ENCODE peak calls at places on chromosomes 2 and 18, in nine cellular contexts. F is HepG2, S is fibroblast of mammary gland, I is Peyer's patch, C is prostate gland, X is GM12865, G is GM06990, K is cardiac muscle cell, N is body of pancreas. H is an unnamed sample.

GRCh38 chr2:43110442-43110871 is 115.9 kb downstream of the ZFP36L2 start:
- DNase-seq in F (peak; percentile 50), S (peak; percentile 28), I (peak; percentile 42), C (no peak), X (no peak), G (no peak), K (peak; percentile 91), N (peak; percentile 48), H (no peak)

GRCh38 chr18:32450026-32450681 is 20.5 kb downstream of the GAREM1 start:
- DNase-seq in F (no peak), S (peak; percentile 89), I (no peak), C (no peak), X (no peak), G (no peak), K (no peak), N (no peak), H (no peak)

GRCh38 chr2:43542285-43542933 is 53.4 kb downstream of the THADA start:
- DNase-seq in F (peak; percentile 54), S (peak; percentile 77), I (no peak), C (no peak), X (peak; percentile 38), G (peak; percentile 13), K (peak; percentile 71), N (no peak), H (no peak)

GRCh38 chr2:68832161-68832869 is 38.9 kb downstream of the BMP10 start:
- DNase-seq in F (no peak), S (peak; percentile 73), I (no peak), C (no peak), X (peak; percentile 72), G (peak; percentile 19), K (peak; percentile 86), N (peak; percentile 32), H (peak; percentile 54)

GRCh38 chr2:222320441-222321395 is 21.9 kb upstream of the PAX3 start:
- DNase-seq in F (no peak), S (no peak), I (no peak), C (no peak), X (no peak), G (no peak), K (peak; percentile 43), N (no peak), H (peak; percentile 41)

GRCh38 chr2:177740718-177741117 is 331.9 kb downstream of the PDE11A start:
- DNase-seq in F (no peak), S (peak; percentile 43), I (no peak), C (no peak), X (no peak), G (no peak), K (no peak), N (no peak), H (no peak)

GRCh38 chr2:33166287-33166881 is 219.6 kb downstream of the LTBP1 start:
- DNase-seq in F (no peak), S (peak; percentile 70), I (no peak), C (no peak), X (no peak), G (no peak), K (peak; percentile 72), N (no peak), H (no peak)

GRCh38 chr2:63035169-63035568 is 15.5 kb upstream of the OTX1 start:
- DNase-seq in F (no peak), S (no peak), I (no peak), C (no peak), X (no peak), G (no peak), K (no peak), N (no peak), H (no peak)

DNA sequence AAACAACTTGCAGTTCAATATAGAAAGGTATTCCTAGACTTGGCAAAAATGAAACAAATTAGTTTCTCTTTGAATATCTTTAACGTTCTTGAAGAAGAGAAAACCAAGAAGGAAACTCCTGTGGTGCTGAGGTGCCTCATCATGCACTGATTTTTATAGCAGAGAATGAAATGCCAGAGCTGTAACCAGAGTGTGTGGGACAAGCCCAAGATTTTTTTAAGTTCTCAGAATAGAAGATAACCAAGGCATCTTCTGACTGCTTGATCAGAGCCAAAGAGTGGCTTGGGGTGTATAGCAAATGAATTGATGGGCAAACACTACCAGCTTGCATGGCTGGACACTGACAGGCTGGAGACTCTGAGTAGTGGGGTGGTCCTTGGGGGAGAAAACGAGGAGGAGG is 7.9 kb downstream of the FHOD3 start:
- DNase-seq in F (no peak), S (no peak), I (no peak), C (no peak), X (peak; percentile 45), G (no peak), K (no peak), N (no peak), H (no peak)
- TF ChIP-seq CTCF in F (no peak), S (no peak), I (no peak), C (no peak), X (no peak), G (no peak), K (no peak), N (no peak), H (no peak)

GRCh38 chr2:88574445-88574844 is 52.8 kb downstream of the EIF2AK3 start:
- DNase-seq in F (no peak), S (no peak), I (no peak), C (no peak), X (peak; percentile 67), G (no peak), K (no peak), N (no peak), H (no peak)
- H3K4me3 ChIP-seq in F (no peak overlapping the region), S (no peak overlapping the region), I (no peak overlapping the region), C (no peak overlapping the region), X (no peak overlapping the region), G (no peak overlapping the region), K (no peak overlapping the region), N (no peak overlapping the region), H (no peak overlapping the region)

GRCh38 chr2:228545041-228545440 is 363.6 kb upstream of the SPHKAP start:
- DNase-seq in F (no peak), S (peak; percentile 69), I (no peak), C (no peak), X (no peak), G (no peak), K (peak; percentile 13), N (no peak), H (no peak)
- TF ChIP-seq CTCF in F (no peak), S (no peak), I (no peak), C (no peak), X (no peak), G (no peak), K (no peak), N (no peak), H (no peak)

GRCh38 chr2:165790461-165790860 is 3.6 kb downstream of the GALNT3 start:
- DNase-seq in F (no peak), S (no peak), I (no peak), C (no peak), X (no peak), G (no peak), K (no peak), N (no peak), H (no peak)
- H3K4me3 ChIP-seq in F (no peak overlapping the region), S (no peak overlapping the region), I (no peak overlapping the region), C (no peak overlapping the region), X (no peak overlapping the region), G (no peak overlapping the region), K (no peak overlapping the region), N (no peak overlapping the region), H (no peak overlapping the region)

GRCh38 chr2:116510117-116510671 is 1304.3 kb upstream of the DDX18 start:
- DNase-seq in F (peak; percentile 14), S (no peak), I (no peak), C (no peak), X (peak; percentile 2), G (no peak), K (peak; percentile 14), N (no peak), H (no peak)
- TF ChIP-seq CTCF in F (peak; percentile 52), S (no peak), I (no peak), C (no peak), X (peak; percentile 11), G (peak; percentile 25), K (peak; percentile 31), N (no peak), H (no peak)

GRCh38 chr2:108382196-108382595 is 4.4 kb downstream of the SULT1C4 start:
- DNase-seq in F (no peak), S (no peak), I (no peak), C (no peak), X (no peak), G (no peak), K (no peak), N (no peak), H (no peak)

GRCh38 chr2:108377411-108377810 is 343 bp upstream of the SULT1C4 start:
- DNase-seq in F (peak; percentile 20), S (no peak), I (no peak), C (no peak), X (no peak), G (no peak), K (no peak), N (no peak), H (no peak)

GRCh38 chr2:108376774-108377173 is 980 bp upstream of the SULT1C4 start:
- DNase-seq in F (no peak), S (no peak), I (no peak), C (no peak), X (no peak), G (no peak), K (no peak), N (no peak), H (no peak)

GRCh38 chr2:108383146-108383830 is 5.5 kb downstream of the SULT1C4 start:
- DNase-seq in F (peak; percentile 25), S (no peak), I (no peak), C (no peak), X (no peak), G (no peak), K (no peak), N (no peak), H (no peak)

DNA sequence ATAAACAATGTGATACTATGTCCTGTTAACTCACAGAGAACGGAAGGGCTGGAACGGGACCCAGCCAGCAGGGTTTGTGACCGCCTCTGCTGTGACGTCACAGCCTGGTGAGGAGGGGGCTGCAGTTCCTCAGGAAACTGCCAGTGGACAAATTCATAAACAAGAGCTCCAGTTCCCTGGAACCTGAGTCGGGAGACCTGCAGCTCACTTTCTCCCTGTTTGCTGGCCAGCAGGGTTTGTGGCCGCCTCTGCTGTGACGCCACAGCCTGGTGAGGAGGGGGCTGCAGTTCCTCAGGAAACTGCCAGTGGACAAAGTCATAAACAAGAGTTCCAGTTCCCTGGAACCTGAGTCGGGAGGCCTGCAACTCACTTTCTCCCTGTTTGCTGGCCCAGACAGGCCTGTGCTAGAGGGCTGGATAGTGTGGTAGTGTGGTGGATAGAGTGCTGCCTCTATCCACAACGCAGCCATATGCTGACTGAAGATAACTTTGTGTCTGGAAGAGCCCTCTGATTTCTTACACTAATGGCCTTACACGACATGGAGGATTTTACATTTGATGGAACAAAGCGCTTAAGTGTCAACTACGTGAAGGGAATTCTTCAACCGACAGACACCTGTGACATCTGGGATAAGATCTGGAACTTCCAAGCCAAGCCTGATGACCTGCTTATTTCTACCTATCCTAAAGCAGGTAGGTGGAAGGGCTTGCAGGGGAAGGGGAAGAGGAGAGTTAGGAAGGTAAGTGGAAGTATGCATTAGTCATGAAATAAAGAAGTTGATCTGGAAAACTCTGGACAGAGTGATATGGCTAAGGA is at the start of gene SULT1C4:
- DNase-seq in F (peak; percentile 63), S (no peak), I (no peak), C (peak; percentile 16), X (no peak), G (no peak), K (peak; percentile 54), N (peak; percentile 46), H (no peak)
- H3K4me3 ChIP-seq in F (peak within 1 kb of the TSS; percentile 64), S (no peak within 1 kb of the TSS), I (no peak within 1 kb of the TSS), C (peak within 1 kb of the TSS; percentile 9), X (no peak within 1 kb of the TSS), G (no peak within 1 kb of the TSS), K (peak within 1 kb of the TSS; percentile 3), N (no peak within 1 kb of the TSS), H (no peak within 1 kb of the TSS)

H was measured in mucosa of descending colon.